ENCODE peak calls at places on chromosomes 11 and 22, in six cellular contexts. One of them, this sample, is unnamed.

GRCh38 chr11:133525976-133526375 is 6.3 kb downstream of the OPCML start:
- DNase-seq in posterior cingulate gyrus: peak; percentile 87
- DNase-seq in RPMI7951: no peak
- DNase-seq in amniotic stem cell: no peak
- DNase-seq in LoVo: no peak
- DNase-seq in fibroblast of the aortic adventitia: no peak
- DNase-seq in this sample: peak; percentile 46

GRCh38 chr11:46216040-46216764 is 61.3 kb upstream of the CREB3L1 start:
- DNase-seq in posterior cingulate gyrus: no peak
- DNase-seq in RPMI7951: peak; percentile 58
- DNase-seq in amniotic stem cell: no peak
- DNase-seq in LoVo: no peak
- DNase-seq in fibroblast of the aortic adventitia: peak; percentile 56
- DNase-seq in this sample: no peak

GRCh38 chr11:130042093-130042591 is 27.6 kb upstream of the APLP2 start:
- DNase-seq in posterior cingulate gyrus: no peak
- DNase-seq in RPMI7951: peak; percentile 66
- DNase-seq in amniotic stem cell: peak; percentile 12
- DNase-seq in LoVo: no peak
- DNase-seq in fibroblast of the aortic adventitia: peak; percentile 89
- DNase-seq in this sample: no peak

GRCh38 chr11:119571311-119571710 is 148.3 kb upstream of the THY1 start:
- DNase-seq in posterior cingulate gyrus: no peak
- DNase-seq in RPMI7951: peak; percentile 46
- DNase-seq in amniotic stem cell: no peak
- DNase-seq in LoVo: no peak
- DNase-seq in fibroblast of the aortic adventitia: no peak
- DNase-seq in this sample: no peak

GRCh38 chr11:72446929-72447753 is 12.8 kb upstream of the CLPB start:
- DNase-seq in posterior cingulate gyrus: no peak
- DNase-seq in RPMI7951: peak; percentile 57
- DNase-seq in amniotic stem cell: peak; percentile 21
- DNase-seq in LoVo: peak; percentile 59
- DNase-seq in fibroblast of the aortic adventitia: peak; percentile 80
- DNase-seq in this sample: no peak

GRCh38 chr22:37618072-37618656 is 9.5 kb downstream of the GGA1 start:
- DNase-seq in posterior cingulate gyrus: no peak
- DNase-seq in RPMI7951: no peak
- DNase-seq in amniotic stem cell: no peak
- DNase-seq in LoVo: no peak
- DNase-seq in fibroblast of the aortic adventitia: no peak
- DNase-seq in this sample: no peak

GRCh38 chr11:12838463-12839120 is 164.4 kb downstream of the TEAD1 start:
- DNase-seq in posterior cingulate gyrus: no peak
- DNase-seq in RPMI7951: no peak
- DNase-seq in amniotic stem cell: no peak
- DNase-seq in LoVo: no peak
- DNase-seq in fibroblast of the aortic adventitia: peak; percentile 79
- DNase-seq in this sample: no peak

GRCh38 chr11:44445500-44446340 is 119.7 kb upstream of the CD82 start:
- DNase-seq in posterior cingulate gyrus: no peak
- DNase-seq in RPMI7951: no peak
- DNase-seq in amniotic stem cell: no peak
- DNase-seq in LoVo: peak; percentile 29
- DNase-seq in fibroblast of the aortic adventitia: no peak
- DNase-seq in this sample: no peak

GRCh38 chr11:67118059-67118766 is 850 bp upstream of the KDM2A start:
- DNase-seq in posterior cingulate gyrus: no peak
- DNase-seq in RPMI7951: peak; percentile 30
- DNase-seq in amniotic stem cell: no peak
- DNase-seq in LoVo: peak; percentile 24
- DNase-seq in fibroblast of the aortic adventitia: no peak
- DNase-seq in this sample: no peak

GRCh38 chr22:38155703-38156102 is 25.9 kb downstream of the PLA2G6 start:
- DNase-seq in posterior cingulate gyrus: no peak
- DNase-seq in RPMI7951: no peak
- DNase-seq in amniotic stem cell: no peak
- DNase-seq in LoVo: no peak
- DNase-seq in fibroblast of the aortic adventitia: no peak
- DNase-seq in this sample: no peak

GRCh38 chr11:64935634-64936081 is at the start of gene GPHA2:
- DNase-seq in posterior cingulate gyrus: no peak
- DNase-seq in RPMI7951: no peak
- DNase-seq in amniotic stem cell: no peak
- DNase-seq in LoVo: no peak
- DNase-seq in fibroblast of the aortic adventitia: peak; percentile 23
- DNase-seq in this sample: no peak

GRCh38 chr11:2209900-2210321 is 38.3 kb upstream of the TH start:
- DNase-seq in posterior cingulate gyrus: peak; percentile 53
- DNase-seq in RPMI7951: no peak
- DNase-seq in amniotic stem cell: no peak
- DNase-seq in LoVo: no peak
- DNase-seq in fibroblast of the aortic adventitia: no peak
- DNase-seq in this sample: no peak

GRCh38 chr11:47248304-47248663 is 330 bp downstream of the ACP2 start:
- DNase-seq in posterior cingulate gyrus: no peak
- DNase-seq in RPMI7951: peak; percentile 31
- DNase-seq in amniotic stem cell: no peak
- DNase-seq in LoVo: no peak
- DNase-seq in fibroblast of the aortic adventitia: peak; percentile 35
- DNase-seq in this sample: no peak

GRCh38 chr11:35619754-35620640 is 1.7 kb downstream of the FJX1 start:
- DNase-seq in posterior cingulate gyrus: peak; percentile 88
- DNase-seq in RPMI7951: peak; percentile 38
- DNase-seq in amniotic stem cell: no peak
- DNase-seq in LoVo: no peak
- DNase-seq in fibroblast of the aortic adventitia: no peak
- DNase-seq in this sample: no peak

GRCh38 chr11:408154-409007 is 6.4 kb downstream of the SIGIRR start:
- DNase-seq in posterior cingulate gyrus: peak; percentile 54
- DNase-seq in RPMI7951: no peak
- DNase-seq in amniotic stem cell: no peak
- DNase-seq in LoVo: no peak
- DNase-seq in fibroblast of the aortic adventitia: no peak
- DNase-seq in this sample: no peak

GRCh38 chr22:35400335-35400680 is 368 bp downstream of the MCM5 start:
- DNase-seq in posterior cingulate gyrus: peak; percentile 59
- DNase-seq in RPMI7951: peak; percentile 7
- DNase-seq in amniotic stem cell: no peak
- DNase-seq in LoVo: no peak
- DNase-seq in fibroblast of the aortic adventitia: no peak
- DNase-seq in this sample: no peak

GRCh38 chr11:45964911-45965389 is 42.5 kb downstream of the LARGE2 start:
- DNase-seq in posterior cingulate gyrus: peak; percentile 78
- DNase-seq in RPMI7951: peak; percentile 65
- DNase-seq in amniotic stem cell: peak; percentile 51
- DNase-seq in LoVo: peak; percentile 74
- DNase-seq in fibroblast of the aortic adventitia: peak; percentile 84
- DNase-seq in this sample: peak; percentile 22